ENCODE peak calls at places on chromosomes 13 and 19, in seven cellular contexts. L is EH, E is NCI-H524 treated with DMSO at 0.1 percent for 48 hours, X is psoas muscle, B is GDM1, U is mesenteric fat pad, A is colonic mucosa. R is an unnamed sample.
A peak's percentile ranks its signal among the peaks of the same experiment; 100 is the strongest.

GRCh38 chr19:17475541-17476115 is 5.3 kb downstream of the SLC27A1 start:
- DNase-seq in B (no peak), A (no peak), E (no peak), L (peak; percentile 88), X (peak; percentile 65), U (no peak), R (peak; percentile 28)

GRCh38 chr19:18029617-18030338 is 21.8 kb downstream of the ARRDC2 start:
- DNase-seq in E (peak; percentile 73), A (peak; percentile 69), U (no peak), X (peak; percentile 78), L (peak; percentile 52), B (no peak), R (peak; percentile 92)

GRCh38 chr19:6794817-6795431 is 22.4 kb downstream of the VAV1 start:
- DNase-seq in U (no peak), L (no peak), B (no peak), E (no peak), X (no peak), A (no peak), R (no peak)

GRCh38 chr13:33723772-33724435 is 94.0 kb upstream of the RFC3 start:
- DNase-seq in E (peak; percentile 44), X (peak; percentile 33), B (peak; percentile 79), L (peak; percentile 83), U (no peak), A (peak; percentile 84), R (peak; percentile 37)

GRCh38 chr13:95564091-95564490 is 11.6 kb downstream of the CLDN10 start:
- DNase-seq in A (no peak), U (no peak), L (peak; percentile 12), X (no peak), E (no peak), B (no peak), R (no peak)

GRCh38 chr19:53868091-53868891 is 608 bp downstream of the MYADM start:
- DNase-seq in A (peak; percentile 70), B (no peak), X (peak; percentile 68), E (no peak), U (peak; percentile 92), L (peak; percentile 78), R (no peak)

GRCh38 chr13:84360843-84361242 is 478.6 kb upstream of the SLITRK1 start:
- DNase-seq in L (no peak), A (no peak), U (no peak), E (no peak), B (no peak), X (no peak), R (no peak)

GRCh38 chr13:42720116-42720857 is 61.1 kb upstream of the FAM216B start:
- DNase-seq in E (no peak), L (peak; percentile 96), U (no peak), A (peak; percentile 19), X (no peak), B (no peak), R (no peak)

GRCh38 chr19:34337747-34338146 is 27.2 kb upstream of the GPI start:
- DNase-seq in X (no peak), B (no peak), A (no peak), U (no peak), E (no peak), L (no peak), R (no peak)

GRCh38 chr13:111061338-111062045 is 53.6 kb upstream of the ARHGEF7 start:
- DNase-seq in E (no peak), A (no peak), X (no peak), U (no peak), B (no peak), L (no peak), R (no peak)

GRCh38 chr19:4081441-4082129 is 14.9 kb upstream of the ZBTB7A start:
- DNase-seq in A (peak; percentile 54), E (no peak), U (no peak), L (peak; percentile 48), B (peak; percentile 68), X (no peak), R (no peak)

GRCh38 chr19:7196721-7197168 is 97.5 kb downstream of the INSR start:
- DNase-seq in B (no peak), E (no peak), A (peak; percentile 42), U (no peak), X (peak; percentile 42), L (no peak), R (no peak)

GRCh38 chr19:34323433-34324204 is 41.4 kb upstream of the GPI start:
- DNase-seq in E (no peak), U (peak; percentile 74), X (no peak), B (no peak), L (no peak), A (no peak), R (no peak)

GRCh38 chr19:38081547-38082255 is 142.3 kb downstream of the DPF1 start:
- DNase-seq in E (no peak), B (no peak), X (no peak), U (no peak), A (no peak), L (no peak), R (no peak)

GRCh38 chr13:113142876-113143275 is 15.6 kb upstream of the PROZ start:
- DNase-seq in E (no peak), X (no peak), L (no peak), A (no peak), B (no peak), U (peak; percentile 74), R (no peak)

GRCh38 chr13:36712785-36713184 is 39.0 kb downstream of the SERTM1 start:
- DNase-seq in U (no peak), A (no peak), B (no peak), L (peak; percentile 30), E (no peak), X (no peak), R (no peak)

GRCh38 chr13:85379433-85379832 is 419.8 kb downstream of the SLITRK6 start:
- DNase-seq in X (no peak), B (no peak), A (no peak), L (peak; percentile 4), E (no peak), U (no peak), R (no peak)

GRCh38 chr13:36157475-36157874 is 26.3 kb upstream of the DCLK1 start:
- DNase-seq in L (no peak), E (no peak), U (no peak), A (no peak), B (no peak), X (no peak), R (no peak)